ENCODE peak calls at places on chromosomes 5 and 9, in seven cellular contexts. E, B, X, N, V, O and Q are unnamed samples.
A peak's percentile ranks its signal among the peaks of the same experiment; 100 is the strongest.

GRCh38 chr9:121074370-121075250 is at the start of gene CNTRL:
- DNase-seq in E (peak; percentile 91), B (peak; percentile 87), X (peak; percentile 86), N (peak; percentile 94), V (peak; percentile 95), O (peak; percentile 93), Q (peak; percentile 82)

GRCh38 chr9:75039006-75039405 is 10.9 kb upstream of the CARNMT1 start:
- DNase-seq in E (no peak), B (no peak), X (no peak), N (no peak), V (no peak), O (peak; percentile 72), Q (no peak)

GRCh38 chr5:143401846-143402463 is 1.5 kb downstream of the NR3C1 start:
- DNase-seq in E (no peak), B (no peak), X (no peak), N (no peak), V (peak; percentile 20), O (peak; percentile 53), Q (no peak)

GRCh38 chr9:6024035-6024554 is 8.7 kb upstream of the RANBP6 start:
- DNase-seq in E (no peak), B (no peak), X (no peak), N (peak; percentile 21), V (peak; percentile 30), O (peak; percentile 24), Q (peak; percentile 14)

GRCh38 chr5:133618141-133618540 is 5.8 kb upstream of the FSTL4 start:
- DNase-seq in E (no peak), B (no peak), X (no peak), N (no peak), V (no peak), O (peak; percentile 6), Q (no peak)

GRCh38 chr5:14400085-14400484 is 181.5 kb upstream of the OTULINL start:
- DNase-seq in E (no peak), B (no peak), X (no peak), N (no peak), V (no peak), O (peak; percentile 86), Q (no peak)

GRCh38 chr5:132947661-132948060 is 15.8 kb downstream of the AFF4 start:
- DNase-seq in E (no peak), B (no peak), X (no peak), N (no peak), V (no peak), O (peak; percentile 14), Q (no peak)

GRCh38 chr9:132207839-132208615 is 46.2 kb downstream of the NTNG2 start:
- DNase-seq in E (no peak), B (no peak), X (no peak), N (no peak), V (no peak), O (no peak), Q (no peak)

GRCh38 chr9:105502276-105502675 is 54.4 kb downstream of the FSD1L start:
- DNase-seq in E (no peak), B (no peak), X (no peak), N (no peak), V (no peak), O (peak; percentile 14), Q (no peak)

GRCh38 chr5:10914741-10915480 is 153.9 kb upstream of the DAP start:
- DNase-seq in E (no peak), B (no peak), X (no peak), N (no peak), V (no peak), O (peak; percentile 63), Q (no peak)

GRCh38 chr9:114034663-114035062 is 43.4 kb downstream of the AMBP start:
- DNase-seq in E (no peak), B (no peak), X (peak; percentile 6), N (no peak), V (no peak), O (no peak), Q (no peak)

GRCh38 chr5:180494510-180495181 is 467 bp downstream of the CNOT6 start:
- DNase-seq in E (peak; percentile 45), B (peak; percentile 22), X (peak; percentile 14), N (peak; percentile 49), V (no peak), O (peak; percentile 27), Q (peak; percentile 47)

GRCh38 chr5:149581192-149581861 is at the start of gene ARHGEF37:
- DNase-seq in E (peak; percentile 86), B (no peak), X (peak; percentile 89), N (peak; percentile 64), V (no peak), O (peak; percentile 50), Q (peak; percentile 90)